ENCODE peak calls at places on chromosomes 4 and X, in ten cellular contexts. L is psoas muscle, B is skeletal muscle cell, E is lung microvascular endothelial cell, Q is endodermal cell, Z is left kidney, M is brain microvascular endothelial cell, T is midbrain, H is thyroid gland, N is NCI-H1694 treated with DMSO at 0.1 percent for 48 hours. K is an unnamed sample.

GRCh38 chr4:174422893-174423256 is 99.4 kb downstream of the HPGD start:
- DNase-seq in L (no peak), B (no peak), E (no peak), Q (no peak), Z (no peak), M (no peak), T (no peak), H (no peak), N (no peak), K (no peak)

GRCh38 chrX:20527458-20528099 is 260.9 kb upstream of the RPS6KA3 start:
- DNase-seq in L (peak; percentile 48), B (no peak), E (peak; percentile 51), Q (no peak), Z (peak; percentile 30), M (no peak), T (peak; percentile 36), H (peak; percentile 24), N (peak; percentile 55), K (peak; percentile 56)

GRCh38 chr4:113683143-113683542 is 78.4 kb downstream of the CAMK2D start:
- DNase-seq in L (no peak), B (no peak), E (peak; percentile 1), Q (no peak), Z (no peak), M (no peak), T (no peak), H (peak; percentile 8), N (no peak), K (no peak)

GRCh38 chrX:39752820-39753219 is 344.9 kb downstream of the BCOR start:
- DNase-seq in L (no peak), B (no peak), E (peak; percentile 62), Q (no peak), Z (no peak), M (no peak), T (peak; percentile 49), H (peak; percentile 36), N (peak; percentile 80), K (peak; percentile 50)

GRCh38 chr4:128841402-128841801 is 31.9 kb downstream of the JADE1 start:
- DNase-seq in L (no peak), B (no peak), E (no peak), Q (peak; percentile 17), Z (peak; percentile 39), M (no peak), T (no peak), H (no peak), N (no peak), K (no peak)

GRCh38 chrX:101362116-101362515 is 13.6 kb upstream of the TIMM8A start:
- DNase-seq in L (no peak), B (no peak), E (no peak), Q (no peak), Z (no peak), M (no peak), T (no peak), H (no peak), N (no peak), K (no peak)

GRCh38 chrX:46573896-46574336 is 351 bp downstream of the CHST7 start:
- DNase-seq in L (peak; percentile 56), B (no peak), E (peak; percentile 58), Q (peak; percentile 85), Z (peak; percentile 73), M (peak; percentile 31), T (no peak), H (peak; percentile 43), N (no peak), K (peak; percentile 76)

GRCh38 chr4:87884976-87885574 is 52.3 kb downstream of the MEPE start:
- DNase-seq in L (no peak), B (no peak), E (no peak), Q (no peak), Z (no peak), M (no peak), T (no peak), H (no peak), N (no peak), K (no peak)

GRCh38 chrX:133838761-133839676 is 146.4 kb downstream of the GPC3 start:
- DNase-seq in L (no peak), B (no peak), E (peak; percentile 35), Q (peak; percentile 82), Z (peak; percentile 60), M (no peak), T (peak; percentile 31), H (no peak), N (no peak), K (peak; percentile 64)

GRCh38 chrX:17564689-17565409 is 172.4 kb upstream of the SCML1 start:
- DNase-seq in L (peak; percentile 59), B (no peak), E (no peak), Q (no peak), Z (no peak), M (no peak), T (no peak), H (peak; percentile 73), N (no peak), K (no peak)

GRCh38 chr4:145808848-145809512 is 129.0 kb downstream of the C4orf51 start:
- DNase-seq in L (no peak), B (no peak), E (no peak), Q (no peak), Z (no peak), M (no peak), T (no peak), H (no peak), N (no peak), K (no peak)

GRCh38 chr4:121072836-121073362 is 564 bp upstream of the NDNF start:
- DNase-seq in L (no peak), B (no peak), E (peak; percentile 16), Q (peak; percentile 76), Z (peak; percentile 80), M (no peak), T (no peak), H (no peak), N (no peak), K (peak; percentile 17)

GRCh38 chrX:134631404-134632346 is 26.6 kb downstream of the PLAC1 start:
- DNase-seq in L (peak; percentile 59), B (peak; percentile 75), E (no peak), Q (no peak), Z (peak; percentile 23), M (no peak), T (no peak), H (peak; percentile 31), N (peak; percentile 47), K (peak; percentile 89)

GRCh38 chr4:101191302-101192098 is 155.8 kb downstream of the PPP3CA start:
- DNase-seq in L (peak; percentile 79), B (peak; percentile 87), E (peak; percentile 99), Q (peak; percentile 72), Z (peak; percentile 34), M (peak; percentile 77), T (peak; percentile 77), H (peak; percentile 73), N (no peak), K (peak; percentile 37)

GRCh38 chr4:36321176-36321575 is 39.8 kb downstream of the DTHD1 start:
- DNase-seq in L (no peak), B (no peak), E (no peak), Q (no peak), Z (no peak), M (no peak), T (no peak), H (no peak), N (no peak), K (no peak)

GRCh38 chr4:186852078-186852420 is 128.4 kb upstream of the FAT1 start:
- DNase-seq in L (no peak), B (no peak), E (no peak), Q (no peak), Z (no peak), M (no peak), T (no peak), H (no peak), N (no peak), K (no peak)

GRCh38 chr4:61443813-61444510 is 243.8 kb downstream of the ADGRL3 start:
- DNase-seq in L (no peak), B (peak; percentile 63), E (no peak), Q (no peak), Z (no peak), M (peak; percentile 69), T (no peak), H (no peak), N (no peak), K (no peak)

GRCh38 chr4:29278580-29278979 is 1441.6 kb upstream of the PCDH7 start:
- DNase-seq in L (no peak), B (peak; percentile 31), E (peak; percentile 63), Q (no peak), Z (no peak), M (peak; percentile 50), T (no peak), H (no peak), N (no peak), K (no peak)

K was measured in NCI-H82.